ENCODE peak calls at places on chromosomes 12 and 14, in five cellular contexts. N, T, V, R and F are unnamed samples.

GRCh38 chr14:106417224-106418049 is 891.1 kb downstream of the TMEM121 start:
- DNase-seq in N (peak), T (peak), V (no peak), R (no peak), F (peak)

GRCh38 chr12:87439990-87440827 is 589.0 kb downstream of the C12orf50 start:
- DNase-seq in N (no peak), T (peak), V (no peak), R (peak), F (peak)

GRCh38 chr14:54488318-54488645 is 498 bp downstream of the GMFB start:
- DNase-seq in N (no peak), T (no peak), V (no peak), R (no peak), F (peak)

GRCh38 chr12:30959110-30959710 is 32.7 kb downstream of the TSPAN11 start:
- DNase-seq in N (no peak), T (no peak), V (no peak), R (no peak), F (peak)

GRCh38 chr14:101954501-101954900 is 9.9 kb upstream of the DYNC1H1 start:
- DNase-seq in N (peak), T (no peak), V (no peak), R (no peak), F (no peak)

GRCh38 chr12:16303939-16304338 is 26.5 kb upstream of the SLC15A5 start:
- DNase-seq in N (no peak), T (no peak), V (no peak), R (no peak), F (no peak)

GRCh38 chr12:108722992-108723766 is 8.1 kb downstream of the CORO1C start:
- DNase-seq in N (no peak), T (no peak), V (no peak), R (peak), F (no peak)

GRCh38 chr14:104677506-104678332 is 11.7 kb upstream of the INF2 start:
- DNase-seq in N (peak), T (peak), V (peak), R (peak), F (peak)

GRCh38 chr12:66144796-66145754 is 14.5 kb upstream of the LLPH start:
- DNase-seq in N (no peak), T (peak), V (peak), R (peak), F (peak)

GRCh38 chr12:78402366-78403134 is 462.0 kb upstream of the SYT1 start:
- DNase-seq in N (no peak), T (no peak), V (no peak), R (no peak), F (no peak)

GRCh38 chr14:68401855-68402254 is 391.0 kb downstream of the ZFP36L1 start:
- DNase-seq in N (no peak), T (no peak), V (no peak), R (no peak), F (no peak)

DNA sequence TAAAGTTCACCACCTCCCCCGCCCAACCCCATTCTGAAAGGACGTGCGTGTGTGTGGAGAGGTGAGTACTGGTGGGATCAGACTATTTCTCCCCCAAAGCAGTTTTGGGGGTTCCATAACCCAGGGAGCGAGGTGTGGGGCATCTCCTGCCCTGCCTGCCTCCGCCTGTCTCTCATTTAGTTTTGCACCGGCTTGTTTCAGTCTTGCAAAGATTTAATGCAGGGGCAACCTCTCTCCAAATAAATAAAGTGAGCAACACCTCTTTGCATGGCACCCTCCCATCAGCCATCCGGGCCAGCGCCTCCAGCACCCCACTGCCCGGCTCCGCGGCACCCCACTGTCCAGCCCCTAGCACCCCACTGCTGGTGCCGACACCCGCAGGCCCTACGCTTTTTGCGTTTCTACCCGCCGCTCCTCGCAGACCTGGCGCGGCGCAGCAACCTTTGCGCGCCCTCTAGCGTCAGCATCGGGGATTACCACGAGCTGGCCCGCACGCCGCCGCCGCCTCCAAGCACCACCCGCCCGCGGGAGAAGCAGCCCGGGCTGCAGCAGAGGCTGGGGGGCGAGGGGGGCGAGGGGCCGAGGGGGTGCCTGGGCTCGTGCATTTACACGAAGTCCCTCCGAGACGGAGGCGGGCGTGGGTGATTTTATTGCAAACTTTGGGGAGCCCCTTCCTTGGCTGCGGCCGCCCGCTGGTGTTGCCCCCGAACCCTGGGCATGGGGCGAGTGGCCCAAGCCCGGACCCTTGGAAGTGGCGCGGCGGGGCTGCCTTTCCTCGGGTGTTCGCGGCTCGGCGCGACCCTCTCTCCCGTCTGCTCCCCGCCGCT is 55.8 kb upstream of the VRK1 start:
- DNase-seq in N (peak), T (peak), V (no peak), R (peak), F (peak)
- H3K4me3 ChIP-seq in N (peak), T (peak), V (no peak), R (peak), F (peak)

GRCh38 chr12:77019920-77020319 is 45.4 kb downstream of the E2F7 start:
- DNase-seq in N (no peak), T (no peak), V (no peak), R (no peak), F (no peak)
- H3K4me3 ChIP-seq in N (no peak), T (no peak), V (no peak), R (no peak), F (no peak)

GRCh38 chr14:64114796-64115195 is 179.4 kb downstream of the ESR2 start:
- DNase-seq in N (no peak), T (no peak), V (no peak), R (no peak), F (no peak)

GRCh38 chr14:64115401-64115800 is 178.8 kb downstream of the ESR2 start:
- DNase-seq in N (no peak), T (no peak), V (no peak), R (no peak), F (no peak)

GRCh38 chr14:64112859-64113258 is 181.3 kb downstream of the ESR2 start:
- DNase-seq in N (no peak), T (peak), V (no peak), R (no peak), F (no peak)

GRCh38 chr14:64114166-64114565 is 180.0 kb downstream of the ESR2 start:
- DNase-seq in N (no peak), T (no peak), V (no peak), R (peak), F (peak)

GRCh38 chr14:64113279-64113678 is 180.9 kb downstream of the ESR2 start:
- DNase-seq in N (no peak), T (peak), V (no peak), R (no peak), F (peak)
- H3K4me3 ChIP-seq in N (no peak), T (no peak), V (no peak), R (no peak), F (no peak)

GRCh38 chr12:54075974-54076373 is 22.3 kb downstream of the HOXC4 start:
- DNase-seq in N (no peak), T (no peak), V (no peak), R (no peak), F (no peak)
- H3K4me3 ChIP-seq in N (no peak), T (no peak), V (no peak), R (no peak), F (no peak)

GRCh38 chr12:81520064-81520945 is 238.8 kb downstream of the PPFIA2 start:
- DNase-seq in N (no peak), T (no peak), V (no peak), R (peak), F (peak)
- H3K4me3 ChIP-seq in N (peak), T (peak), V (no peak), R (peak), F (no peak)

GRCh38 chr12:132529156-132529839 is 39.3 kb downstream of the FBRSL1 start:
- DNase-seq in N (no peak), T (no peak), V (no peak), R (no peak), F (no peak)

GRCh38 chr12:132530851-132531250 is 40.9 kb downstream of the FBRSL1 start:
- DNase-seq in N (no peak), T (no peak), V (no peak), R (no peak), F (no peak)

GRCh38 chr12:132530451-132530850 is 40.5 kb downstream of the FBRSL1 start:
- DNase-seq in N (no peak), T (no peak), V (no peak), R (no peak), F (no peak)

GRCh38 chr12:132528564-132529106 is 38.7 kb downstream of the FBRSL1 start:
- DNase-seq in N (no peak), T (no peak), V (no peak), R (no peak), F (no peak)

GRCh38 chr12:132529899-132530298 is 39.9 kb downstream of the FBRSL1 start:
- DNase-seq in N (no peak), T (no peak), V (no peak), R (no peak), F (no peak)
- H3K4me3 ChIP-seq in N (no peak), T (no peak), V (no peak), R (no peak), F (no peak)

GRCh38 chr14:38791862-38792261 is 311.2 kb downstream of the SEC23A start:
- DNase-seq in N (no peak), T (no peak), V (no peak), R (no peak), F (no peak)
- H3K4me3 ChIP-seq in N (no peak), T (no peak), V (no peak), R (no peak), F (no peak)